ENCODE peak calls at places on chromosome 9, in six cellular contexts. U, P, I, Y, B and K are unnamed samples.

GRCh38 chr9:93260290-93261066 is 76.5 kb downstream of the WNK2 start:
- DNase-seq in U (no peak), P (no peak), I (no peak), Y (no peak), B (no peak), K (no peak)

GRCh38 chr9:36317766-36318165 is 59.5 kb upstream of the GNE start:
- DNase-seq in U (no peak), P (no peak), I (no peak), Y (peak), B (no peak), K (no peak)

GRCh38 chr9:132804576-132805295 is 73.3 kb downstream of the AK8 start:
- DNase-seq in U (no peak), P (no peak), I (no peak), Y (no peak), B (no peak), K (no peak)

GRCh38 chr9:129182625-129183494 is 4.8 kb upstream of the IER5L start:
- DNase-seq in U (no peak), P (peak), I (no peak), Y (peak), B (no peak), K (peak)

GRCh38 chr9:136519263-136520052 is 26.4 kb downstream of the NOTCH1 start:
- DNase-seq in U (no peak), P (no peak), I (no peak), Y (no peak), B (no peak), K (no peak)

GRCh38 chr9:20597862-20598261 is 24.4 kb downstream of the MLLT3 start:
- DNase-seq in U (no peak), P (no peak), I (no peak), Y (no peak), B (peak), K (no peak)

GRCh38 chr9:73146113-73146815 is 5.4 kb upstream of the ANXA1 start:
- DNase-seq in U (no peak), P (no peak), I (no peak), Y (no peak), B (no peak), K (no peak)

GRCh38 chr9:123058834-123059233 is 25.4 kb downstream of the GPR21 start:
- DNase-seq in U (no peak), P (peak), I (no peak), Y (no peak), B (peak), K (no peak)

GRCh38 chr9:136644343-136644592 is 18.4 kb upstream of the EGFL7 start:
- DNase-seq in U (no peak), P (no peak), I (no peak), Y (no peak), B (peak), K (no peak)

GRCh38 chr9:76441551-76442322 is 17.2 kb upstream of the GCNT1 start:
- DNase-seq in U (no peak), P (peak), I (no peak), Y (peak), B (peak), K (no peak)

GRCh38 chr9:123440256-123440655 is 84.3 kb downstream of the CRB2 start:
- DNase-seq in U (no peak), P (no peak), I (no peak), Y (no peak), B (no peak), K (no peak)

GRCh38 chr9:89361031-89361430 is 42.7 kb downstream of the SECISBP2 start:
- DNase-seq in U (no peak), P (no peak), I (no peak), Y (no peak), B (no peak), K (no peak)

GRCh38 chr9:132789706-132790105 is 88.4 kb downstream of the AK8 start:
- DNase-seq in U (no peak), P (no peak), I (no peak), Y (no peak), B (no peak), K (no peak)

GRCh38 chr9:134066923-134067851 is 639 bp downstream of the BRD3 start:
- DNase-seq in U (no peak), P (peak), I (no peak), Y (peak), B (peak), K (peak)

GRCh38 chr9:14079440-14079839 is 234.5 kb downstream of the NFIB start:
- DNase-seq in U (no peak), P (no peak), I (no peak), Y (peak), B (no peak), K (no peak)

GRCh38 chr9:111805841-111806241 is 11.1 kb upstream of the SHOC1 start:
- DNase-seq in U (no peak), P (peak), I (no peak), Y (no peak), B (peak), K (no peak)

GRCh38 chr9:112884086-112884485 is 6.6 kb downstream of the SLC46A2 start:
- DNase-seq in U (no peak), P (peak), I (no peak), Y (peak), B (peak), K (peak)

GRCh38 chr9:136567651-136568287 is 21.9 kb upstream of the NOTCH1 start:
- DNase-seq in U (no peak), P (peak), I (no peak), Y (peak), B (peak), K (peak)

GRCh38 chr9:136585531-136586120 is 39.8 kb upstream of the NOTCH1 start:
- DNase-seq in U (no peak), P (no peak), I (no peak), Y (no peak), B (no peak), K (no peak)

GRCh38 chr9:136110082-136111061 is 8.3 kb downstream of the TMEM250 start:
- DNase-seq in U (no peak), P (peak), I (no peak), Y (peak), B (peak), K (peak)

GRCh38 chr9:117413346-117414219 is 1.3 kb downstream of the ASTN2 start:
- DNase-seq in U (no peak), P (peak), I (no peak), Y (peak), B (no peak), K (peak)

GRCh38 chr9:109319631-109320233 is 1.1 kb downstream of the EPB41L4B start:
- DNase-seq in U (no peak), P (no peak), I (no peak), Y (peak), B (no peak), K (no peak)

GRCh38 chr9:3856592-3856991 is 330.8 kb upstream of the RFX3 start:
- DNase-seq in U (no peak), P (no peak), I (no peak), Y (no peak), B (peak), K (no peak)

DNA sequence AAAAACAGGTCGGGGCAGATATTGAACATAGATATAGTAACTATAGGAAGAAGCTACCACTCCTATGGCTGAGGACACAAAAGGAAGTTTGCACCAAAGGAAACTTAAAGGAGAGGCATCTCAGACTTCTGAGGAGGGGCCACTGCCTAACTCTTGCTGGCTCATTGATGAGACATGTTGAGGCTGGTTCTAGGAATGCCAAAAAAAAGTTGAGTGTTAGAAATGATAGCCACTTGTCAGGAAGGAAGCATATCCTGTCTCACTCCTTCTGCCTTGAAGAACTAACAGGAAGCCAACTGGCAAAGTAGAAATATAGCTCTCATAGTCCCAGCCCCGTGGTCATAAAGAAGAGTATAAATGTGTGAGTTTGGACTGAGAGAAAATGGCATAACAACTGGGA is 23.3 kb upstream of the STOM start:
- DNase-seq in U (no peak), P (peak), I (no peak), Y (peak), B (peak), K (no peak)
- H3K27ac ChIP-seq in U (no peak), P (no peak), I (no peak), Y (no peak), B (peak), K (no peak)

GRCh38 chr9:86434039-86434726 is 80.0 kb upstream of the TUT7 start:
- DNase-seq in U (no peak), P (peak), I (no peak), Y (peak), B (peak), K (peak)
- H3K27ac ChIP-seq in U (no peak), P (peak), I (peak), Y (no peak), B (peak), K (no peak)

DNA sequence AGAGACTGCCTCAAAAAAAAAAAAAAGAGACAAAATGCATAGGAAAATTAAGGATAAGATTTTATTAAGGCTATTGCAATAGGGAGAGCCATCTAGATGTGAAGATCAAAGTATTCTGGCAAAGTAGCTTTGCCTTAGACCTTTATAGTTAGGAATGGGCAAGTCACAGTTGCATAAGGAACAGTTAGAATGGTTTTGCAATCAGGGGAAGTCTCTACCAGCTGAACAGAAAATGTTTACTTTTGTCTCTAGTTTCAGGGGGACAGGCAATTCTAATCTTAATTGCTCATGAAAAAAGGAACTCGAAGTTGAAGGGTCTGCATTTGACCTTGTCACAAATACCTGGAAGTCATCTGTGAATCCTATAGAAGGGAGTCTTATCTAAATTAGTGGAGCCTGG is 13.1 kb upstream of the ATP6V1G1 start:
- DNase-seq in U (no peak), P (peak), I (no peak), Y (no peak), B (peak), K (no peak)
- H3K27ac ChIP-seq in U (no peak), P (no peak), I (no peak), Y (no peak), B (no peak), K (no peak)

GRCh38 chr9:95887926-95888497 is 12.5 kb downstream of the ERCC6L2 start:
- DNase-seq in U (no peak), P (no peak), I (no peak), Y (no peak), B (no peak), K (no peak)
- H3K27ac ChIP-seq in U (no peak), P (no peak), I (no peak), Y (no peak), B (no peak), K (no peak)

DNA sequence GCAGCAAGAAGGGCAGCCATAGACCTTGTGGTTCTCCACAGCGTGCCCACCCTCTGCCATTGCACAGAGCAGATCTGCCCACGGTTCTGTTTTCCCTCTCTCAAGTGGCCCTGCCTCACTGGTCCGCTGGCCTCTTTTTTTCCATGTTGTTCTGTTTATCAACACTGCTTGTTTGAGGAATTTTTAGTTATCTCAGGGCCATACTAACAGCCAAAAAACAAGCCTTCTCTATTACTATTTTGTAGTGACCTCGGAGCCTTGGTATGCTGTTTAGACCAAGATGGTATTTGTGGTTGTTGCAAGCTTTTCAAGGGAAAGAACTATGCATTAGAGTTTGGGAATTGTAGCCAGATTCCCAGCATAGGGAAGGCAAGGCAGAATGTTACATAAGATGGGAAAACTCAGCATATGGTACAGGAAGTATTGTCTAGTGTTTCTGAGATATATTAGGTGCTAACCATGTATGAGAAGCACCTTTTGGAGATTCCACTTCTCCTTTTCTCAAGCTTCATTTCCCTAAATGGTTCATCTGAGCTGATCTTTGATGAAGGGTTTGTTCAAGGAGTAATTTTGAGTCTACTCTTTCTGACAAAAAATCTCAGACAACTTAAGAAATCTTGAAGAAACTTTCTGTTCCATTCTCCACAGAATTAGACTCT is 54.3 kb downstream of the NUP214 start:
- DNase-seq in U (no peak), P (peak), I (no peak), Y (peak), B (peak), K (no peak)
- H3K27ac ChIP-seq in U (no peak), P (peak), I (no peak), Y (no peak), B (peak), K (peak)